ENCODE peak calls at places on chromosomes 16 and 17, in six cellular contexts. B, F, N, P, C and U are unnamed samples.

GRCh38 chr16:8882725-8883377 is 700 bp downstream of the LITAFD start:
- DNase-seq in N (no peak), C (no peak), F (no peak), P (no peak), B (no peak), U (no peak)

GRCh38 chr16:85328665-85329058 is 216.4 kb upstream of the CIBAR2 start:
- DNase-seq in N (no peak), C (no peak), P (no peak), B (no peak), F (no peak), U (no peak)

GRCh38 chr17:67020293-67020766 is 24.0 kb upstream of the CACNG1 start:
- DNase-seq in N (no peak), P (no peak), F (no peak), C (no peak), B (no peak), U (no peak)

GRCh38 chr17:41394254-41395016 is 3.0 kb downstream of the KRT31 start:
- DNase-seq in B (no peak), P (no peak), F (no peak), N (no peak), C (no peak), U (no peak)

GRCh38 chr16:10081201-10081940 is 100.9 kb downstream of the GRIN2A start:
- DNase-seq in N (no peak), P (peak), F (no peak), B (no peak), C (no peak), U (no peak)

GRCh38 chr17:32341857-32342602 is at the start of gene C17orf75:
- DNase-seq in C (peak), F (peak), P (peak), N (peak), B (no peak), U (no peak)

GRCh38 chr16:24775455-24775854 is 46.0 kb downstream of the TNRC6A start:
- DNase-seq in N (peak), B (no peak), P (peak), C (no peak), F (no peak), U (no peak)

GRCh38 chr16:89115216-89115949 is 21.7 kb downstream of the ACSF3 start:
- DNase-seq in C (no peak), B (no peak), P (no peak), N (peak), F (peak), U (no peak)

GRCh38 chr16:88684569-88685155 is 1.6 kb downstream of the SNAI3 start:
- DNase-seq in P (no peak), N (no peak), C (no peak), B (no peak), F (no peak), U (no peak)

GRCh38 chr17:14784997-14785696 is 480.0 kb downstream of the PMP22 start:
- DNase-seq in F (no peak), P (no peak), C (no peak), B (no peak), N (no peak), U (no peak)

GRCh38 chr17:19003966-19004600 is 481 bp downstream of the FAM83G start:
- DNase-seq in C (peak), P (peak), B (no peak), F (no peak), N (peak), U (no peak)

GRCh38 chr17:73465130-73465529 is 153.3 kb upstream of the CDC42EP4 start:
- DNase-seq in F (no peak), P (no peak), B (no peak), C (no peak), N (no peak), U (no peak)

GRCh38 chr16:9330036-9330545 is 238.6 kb downstream of the HAPSTR1 start:
- DNase-seq in N (no peak), C (no peak), F (no peak), B (no peak), P (no peak), U (no peak)

GRCh38 chr17:948284-948852 is 31.2 kb downstream of the NXN start:
- DNase-seq in F (no peak), C (no peak), B (no peak), N (no peak), P (no peak), U (no peak)

GRCh38 chr16:8173111-8173644 is 417.1 kb downstream of the TMEM114 start:
- DNase-seq in B (no peak), N (peak), F (no peak), P (peak), C (peak), U (peak)

GRCh38 chr16:84058664-84059063 is 16.1 kb upstream of the SLC38A8 start:
- DNase-seq in N (no peak), B (no peak), F (no peak), P (no peak), C (no peak), U (no peak)

GRCh38 chr16:88345031-88345942 is 37.5 kb upstream of the ZNF469 start:
- DNase-seq in N (no peak), C (no peak), F (no peak), B (no peak), P (no peak), U (no peak)

GRCh38 chr17:64004903-64005733 is 7.0 kb downstream of the PRR29 start:
- DNase-seq in N (peak), F (no peak), C (peak), P (no peak), B (no peak), U (no peak)

GRCh38 chr17:332558-333322 is 19.9 kb downstream of the RPH3AL start:
- DNase-seq in F (no peak), C (no peak), N (no peak), B (no peak), P (peak), U (no peak)

GRCh38 chr17:66540131-66540781 is 237.8 kb downstream of the PRKCA start:
- DNase-seq in B (peak), C (no peak), F (no peak), N (no peak), P (peak), U (no peak)

GRCh38 chr16:19089410-19089955 is 22.1 kb downstream of the COQ7 start:
- DNase-seq in F (no peak), P (no peak), B (no peak), N (no peak), C (no peak), U (no peak)

GRCh38 chr16:47779201-47780016 is 318.3 kb downstream of the PHKB start:
- DNase-seq in P (peak), B (no peak), C (no peak), N (no peak), F (no peak), U (no peak)

GRCh38 chr16:47780213-47780612 is 319.1 kb downstream of the PHKB start:
- DNase-seq in N (no peak), B (no peak), C (no peak), P (no peak), F (no peak), U (no peak)

GRCh38 chr16:47777191-47777590 is 316.1 kb downstream of the PHKB start:
- DNase-seq in C (no peak), P (peak), B (no peak), N (no peak), F (no peak), U (no peak)

GRCh38 chr16:47778106-47778803 is 317.1 kb downstream of the PHKB start:
- DNase-seq in F (no peak), B (no peak), C (no peak), N (no peak), P (no peak), U (no peak)

GRCh38 chr16:47774661-47775060 is 313.5 kb downstream of the PHKB start:
- DNase-seq in B (no peak), N (peak), P (peak), C (no peak), F (no peak), U (no peak)
- TF ChIP-seq CTCF in B (peak), N (no peak), P (peak), C (no peak), F (no peak), U (no peak)

GRCh38 chr17:49365667-49366066 is 3.6 kb upstream of the ZNF652 start:
- DNase-seq in P (no peak), F (no peak), B (no peak), N (no peak), C (no peak), U (no peak)
- TF ChIP-seq CTCF in P (peak), F (no peak), B (no peak), N (no peak), C (no peak), U (peak)

DNA sequence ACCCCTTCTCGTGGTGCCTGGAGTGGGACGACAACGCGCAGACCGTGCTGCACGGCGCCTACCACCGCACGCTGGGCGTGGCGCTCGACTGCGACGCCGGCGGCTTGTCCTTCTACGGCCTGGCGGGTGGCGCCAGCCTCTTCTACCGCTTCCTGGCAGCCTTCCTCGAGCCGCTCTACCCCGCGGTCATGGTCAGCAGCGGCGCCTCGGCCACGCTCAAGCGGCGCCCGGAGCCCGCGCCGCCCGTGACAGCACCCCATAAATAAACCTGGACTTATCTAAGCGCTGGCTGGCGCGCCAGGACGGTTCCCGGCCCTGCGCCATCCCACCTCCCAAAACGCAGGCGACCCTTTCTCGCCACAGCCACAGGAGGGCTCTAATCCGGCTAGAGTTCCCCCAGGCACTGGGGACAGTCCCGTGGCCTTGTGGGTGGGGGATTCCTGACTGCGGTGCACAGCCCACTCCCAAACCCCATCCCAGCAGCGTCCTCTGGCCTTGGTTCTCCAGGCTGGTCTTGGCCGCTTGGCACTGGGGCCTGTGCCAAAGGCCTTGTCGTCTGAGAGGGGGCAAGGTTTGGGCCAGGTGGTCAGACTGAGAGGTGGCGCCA is 10.2 kb upstream of the SLC16A5 start:
- DNase-seq in C (no peak), N (peak), B (no peak), F (peak), P (no peak), U (no peak)
- TF ChIP-seq CTCF in C (no peak), N (no peak), B (peak), F (no peak), P (no peak), U (no peak)

GRCh38 chr17:77914440-77915254 is 43.9 kb upstream of the TNRC6C start:
- DNase-seq in P (no peak), N (no peak), C (peak), F (no peak), B (no peak), U (no peak)
- TF ChIP-seq CTCF in P (no peak), N (no peak), C (no peak), F (no peak), B (no peak), U (peak)

DNA sequence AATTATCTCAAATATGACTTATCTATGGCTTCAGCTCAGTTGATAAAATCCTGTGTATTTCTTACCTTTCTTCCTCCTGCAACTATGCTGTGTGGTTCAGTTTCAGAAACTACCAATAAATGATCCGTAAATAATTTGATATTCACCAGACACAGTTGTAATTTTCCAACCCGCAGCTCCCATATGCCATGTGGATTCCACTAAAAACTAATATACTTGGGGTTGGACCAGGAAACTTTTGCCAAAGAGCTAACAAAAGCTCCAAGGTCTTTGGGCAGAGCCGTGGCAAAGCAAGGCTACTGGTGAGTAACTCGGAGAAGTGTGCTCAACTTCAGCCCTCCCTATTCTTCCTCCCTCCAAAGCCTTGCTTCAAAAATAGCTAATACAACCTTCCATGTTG is 2.3 kb upstream of the CHST6 start:
- DNase-seq in P (no peak), N (no peak), C (no peak), F (no peak), B (no peak), U (no peak)
- TF ChIP-seq CTCF in P (no peak), N (no peak), C (no peak), F (no peak), B (no peak), U (no peak)

GRCh38 chr17:44376124-44376523 is 12.5 kb upstream of the FAM171A2 start:
- DNase-seq in P (peak), N (no peak), F (no peak), B (no peak), C (no peak), U (no peak)
- TF ChIP-seq CTCF in P (peak), N (no peak), F (peak), B (peak), C (peak), U (peak)

GRCh38 chr17:39981207-39982068 is 831 bp downstream of the PSMD3 start:
- DNase-seq in P (no peak), F (no peak), C (no peak), B (no peak), N (no peak), U (no peak)

GRCh38 chr17:39980402-39981206 is at the start of gene PSMD3:
- DNase-seq in F (peak), N (peak), C (peak), B (peak), P (peak), U (peak)

GRCh38 chr17:39979021-39979660 is 1.5 kb upstream of the PSMD3 start:
- DNase-seq in N (no peak), F (no peak), C (no peak), P (peak), B (peak), U (peak)

GRCh38 chr17:39982069-39982371 is 1.4 kb downstream of the PSMD3 start:
- DNase-seq in C (no peak), N (no peak), F (no peak), B (no peak), P (no peak), U (no peak)

DNA sequence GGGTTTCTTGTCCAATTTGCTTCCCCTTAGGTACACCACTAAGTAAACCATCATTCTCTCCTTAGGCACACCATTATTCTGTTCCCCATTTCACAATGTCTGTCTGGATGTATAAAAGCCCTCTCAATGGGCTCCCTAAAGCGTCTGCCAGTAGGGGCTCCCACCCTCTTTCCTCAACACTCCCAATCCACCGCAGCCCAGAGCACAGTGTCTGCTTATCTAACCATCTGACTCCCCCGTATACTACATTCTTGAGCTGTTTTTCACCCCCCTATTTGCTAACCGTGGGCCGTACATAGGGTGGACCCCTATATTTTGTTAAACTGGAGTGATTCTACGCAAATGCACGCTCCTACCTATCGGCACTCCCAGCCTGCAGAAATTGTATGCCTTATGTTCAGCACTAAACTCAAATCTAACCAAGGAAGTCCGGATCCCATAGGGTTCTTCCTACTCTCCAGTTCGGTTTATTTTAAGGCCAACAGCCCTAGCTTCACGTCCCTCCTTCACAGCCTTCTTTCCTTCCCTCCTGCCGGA is 674 bp upstream of the PSMD3 start:
- DNase-seq in N (peak), C (no peak), F (peak), P (no peak), B (no peak), U (no peak)
- TF ChIP-seq CTCF in N (no peak), C (no peak), F (no peak), P (peak), B (peak), U (no peak)

GRCh38 chr17:75587718-75588545 is at the start of gene MYO15B:
- DNase-seq in B (no peak), P (no peak), C (peak), N (peak), F (peak), U (no peak)
- TF ChIP-seq CTCF in B (peak), P (no peak), C (no peak), N (peak), F (no peak), U (no peak)

GRCh38 chr17:45782889-45783592 is 1.1 kb upstream of the CRHR1 start:
- DNase-seq in F (no peak), C (peak), P (no peak), B (no peak), N (no peak), U (no peak)
- TF ChIP-seq CTCF in F (no peak), C (peak), P (peak), B (no peak), N (peak), U (no peak)

GRCh38 chr16:68434654-68435210 is 13.6 kb downstream of the SMPD3 start:
- DNase-seq in P (no peak), F (no peak), B (no peak), C (no peak), N (peak), U (no peak)

GRCh38 chr16:68432701-68433100 is 15.6 kb downstream of the SMPD3 start:
- DNase-seq in N (no peak), C (no peak), F (no peak), P (no peak), B (no peak), U (no peak)

GRCh38 chr16:68433316-68433715 is 15.0 kb downstream of the SMPD3 start:
- DNase-seq in F (no peak), C (no peak), P (no peak), B (no peak), N (no peak), U (no peak)

DNA sequence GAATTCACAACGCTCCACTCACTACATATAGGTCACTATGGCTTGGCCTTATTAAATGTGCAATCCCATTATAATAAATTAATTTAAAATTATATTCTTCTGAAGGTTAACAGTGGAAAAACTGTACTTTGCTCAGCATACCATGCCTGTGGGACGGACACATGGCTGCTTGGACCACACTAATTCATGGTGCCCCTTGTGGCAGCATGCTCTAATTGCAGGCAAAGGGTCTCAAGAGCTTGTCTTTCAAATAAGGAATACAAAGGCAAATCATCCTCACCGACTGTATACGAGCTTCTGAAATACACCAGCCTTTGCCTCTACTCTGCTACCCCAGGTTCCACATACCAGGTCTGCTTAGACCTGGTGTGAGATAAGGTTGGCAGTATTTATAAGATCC is 11.7 kb downstream of the SMPD3 start:
- DNase-seq in C (no peak), F (no peak), P (no peak), N (no peak), B (no peak), U (no peak)
- TF ChIP-seq CTCF in C (peak), F (no peak), P (no peak), N (no peak), B (peak), U (peak)